ENCODE peak calls at places on chromosomes 7 and 10, in five cellular contexts. A, U, K, S and O are unnamed samples.

GRCh38 chr10:60114765-60115586 is 208.6 kb upstream of the CCDC6 start:
- DNase-seq in A (peak), U (peak), K (peak), S (peak), O (peak)

GRCh38 chr10:119680668-119681070 is 29.5 kb downstream of the BAG3 start:
- DNase-seq in A (no peak), U (no peak), K (no peak), S (peak), O (no peak)

GRCh38 chr7:3260425-3260762 is 40.7 kb upstream of the SDK1 start:
- DNase-seq in A (no peak), U (no peak), K (no peak), S (peak), O (no peak)

GRCh38 chr10:126252884-126253612 is 135.2 kb downstream of the ADAM12 start:
- DNase-seq in A (peak), U (no peak), K (no peak), S (peak), O (peak)

GRCh38 chr7:112537822-112538221 is 57.0 kb downstream of the LSMEM1 start:
- DNase-seq in A (no peak), U (no peak), K (no peak), S (no peak), O (no peak)

GRCh38 chr7:121530251-121531174 is 134.4 kb upstream of the FAM3C start:
- DNase-seq in A (no peak), U (peak), K (peak), S (peak), O (peak)

GRCh38 chr7:1914743-1915142 is 244.7 kb downstream of the ELFN1 start:
- DNase-seq in A (no peak), U (no peak), K (no peak), S (no peak), O (no peak)

GRCh38 chr7:129865093-129865931 is 87.4 kb downstream of the UBE2H start:
- DNase-seq in A (no peak), U (no peak), K (no peak), S (peak), O (no peak)

GRCh38 chr10:14244801-14245211 is 85.9 kb downstream of the FRMD4A start:
- DNase-seq in A (no peak), U (peak), K (peak), S (peak), O (no peak)

GRCh38 chr10:74425602-74426001 is 274.6 kb downstream of the ADK start:
- DNase-seq in A (no peak), U (no peak), K (no peak), S (no peak), O (no peak)

GRCh38 chr10:114822771-114823463 is 1.3 kb downstream of the FHIP2A start:
- DNase-seq in A (no peak), U (no peak), K (no peak), S (peak), O (no peak)

GRCh38 chr10:70651661-70652060 is 20.6 kb upstream of the ADAMTS14 start:
- DNase-seq in A (no peak), U (no peak), K (peak), S (no peak), O (no peak)

GRCh38 chr10:21260793-21261149 is 264.7 kb downstream of the SKIDA1 start:
- DNase-seq in A (no peak), U (no peak), K (peak), S (no peak), O (no peak)
- H3K4me3 ChIP-seq in A (no peak), U (no peak), K (no peak), S (no peak), O (no peak)

GRCh38 chr10:93597075-93597599 is 3.9 kb downstream of the RBP4 start:
- DNase-seq in A (no peak), U (no peak), K (no peak), S (no peak), O (no peak)

GRCh38 chr10:93599778-93600177 is 1.3 kb downstream of the RBP4 start:
- DNase-seq in A (no peak), U (no peak), K (no peak), S (no peak), O (no peak)

GRCh38 chr10:93596539-93596938 is 4.5 kb downstream of the RBP4 start:
- DNase-seq in A (no peak), U (peak), K (peak), S (no peak), O (no peak)

GRCh38 chr10:93599335-93599734 is 1.7 kb downstream of the RBP4 start:
- DNase-seq in A (no peak), U (no peak), K (no peak), S (no peak), O (no peak)

DNA sequence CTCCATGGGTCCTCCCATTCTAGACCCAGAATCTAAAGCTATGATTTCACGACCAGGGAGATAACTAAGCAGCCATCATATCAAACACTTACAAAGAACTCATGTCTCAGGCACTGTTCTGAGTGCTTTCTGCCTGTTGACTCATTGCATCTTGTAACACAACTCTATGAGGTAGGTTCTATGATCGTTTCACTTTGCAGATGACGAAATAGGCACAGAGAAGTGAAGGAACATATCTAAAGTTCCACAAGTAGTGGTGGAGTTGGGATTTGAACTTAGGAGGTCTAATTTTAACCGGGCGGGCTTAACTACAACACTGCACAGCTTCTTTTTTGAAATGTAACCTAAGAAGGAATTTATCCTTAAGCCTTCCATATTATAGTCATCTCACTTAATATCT is 2.9 kb downstream of the RBP4 start:
- DNase-seq in A (no peak), U (no peak), K (no peak), S (no peak), O (no peak)
- H3K4me3 ChIP-seq in A (no peak), U (no peak), K (no peak), S (no peak), O (no peak)

GRCh38 chr10:133238066-133238804 is 580 bp downstream of the VENTX start:
- DNase-seq in A (no peak), U (no peak), K (no peak), S (no peak), O (no peak)

GRCh38 chr10:133237241-133238065 is at the start of gene VENTX:
- DNase-seq in A (no peak), U (no peak), K (peak), S (no peak), O (no peak)

GRCh38 chr10:133235265-133235664 is 2.4 kb upstream of the VENTX start:
- DNase-seq in A (no peak), U (no peak), K (no peak), S (no peak), O (no peak)

GRCh38 chr10:133236411-133237240 is 1.0 kb upstream of the VENTX start:
- DNase-seq in A (no peak), U (no peak), K (no peak), S (no peak), O (no peak)

GRCh38 chr10:133235891-133236321 is 1.7 kb upstream of the VENTX start:
- DNase-seq in A (no peak), U (no peak), K (no peak), S (no peak), O (no peak)
- H3K4me3 ChIP-seq in A (no peak), U (no peak), K (no peak), S (no peak), O (no peak)

GRCh38 chr10:93816123-93816747 is 58.5 kb downstream of the LGI1 start:
- DNase-seq in A (peak), U (peak), K (peak), S (peak), O (peak)
- H3K4me3 ChIP-seq in A (peak), U (peak), K (no peak), S (no peak), O (no peak)

GRCh38 chr7:738723-739454 is 11.8 kb upstream of the PRKAR1B start:
- DNase-seq in A (no peak), U (no peak), K (no peak), S (no peak), O (no peak)
- H3K4me3 ChIP-seq in A (no peak), U (no peak), K (no peak), S (no peak), O (no peak)